ENCODE peak calls at places on chromosome 17, in eight cellular contexts. U is stomach, M is tibial nerve, B is ovary, G is gastrocnemius medialis, K is heart left ventricle, F is transverse colon, L is testis. H is an unnamed sample. For H3K27me3, the result is how much of the 10 kb centered on the place peaks cover.

GRCh38 chr17:67514998-67515397 is 137.9 kb downstream of the PITPNC1 start:
- DNase-seq in B (no peak), K (no peak), L (no peak), M (no peak), U (no peak), F (no peak), G (no peak), H (peak)

GRCh38 chr17:50626037-50626574 is 8.6 kb upstream of the ABCC3 start:
- DNase-seq in G (peak), B (peak), F (peak), L (peak), M (peak), K (peak), U (peak), H (no peak)

GRCh38 chr17:37743875-37744632 is 805 bp downstream of the HNF1B start:
- DNase-seq in F (peak), G (no peak), B (no peak), M (no peak), L (no peak), K (no peak), U (peak), H (no peak)

GRCh38 chr17:59791603-59792457 is 84.4 kb downstream of the VMP1 start:
- DNase-seq in B (no peak), G (no peak), L (no peak), F (no peak), K (no peak), M (no peak), U (no peak), H (no peak)

GRCh38 chr17:37476431-37477130 is 13.1 kb upstream of the DUSP14 start:
- DNase-seq in B (no peak), M (no peak), L (no peak), F (peak), K (peak), G (peak), U (no peak), H (no peak)

GRCh38 chr17:73309727-73310555 is 1.9 kb downstream of the CDC42EP4 start:
- DNase-seq in F (peak), G (no peak), M (no peak), B (peak), L (peak), U (peak), K (no peak), H (no peak)

GRCh38 chr17:49217651-49218413 is 7.3 kb downstream of the ABI3 start:
- DNase-seq in F (peak), K (peak), M (no peak), B (no peak), G (peak), U (peak), L (peak), H (no peak)

GRCh38 chr17:33017366-33017765 is 25.7 kb downstream of the SPACA3 start:
- DNase-seq in M (no peak), F (no peak), B (no peak), G (no peak), L (no peak), K (no peak), U (no peak), H (no peak)

GRCh38 chr17:33023790-33024189 is 32.1 kb downstream of the SPACA3 start:
- DNase-seq in F (no peak), G (no peak), B (no peak), M (no peak), U (no peak), L (no peak), K (no peak), H (no peak)

GRCh38 chr17:13031718-13032350 is 14.0 kb upstream of the ELAC2 start:
- DNase-seq in U (peak), M (no peak), F (peak), K (peak), B (no peak), L (peak), G (peak), H (no peak)

GRCh38 chr17:77695386-77695785 is 263.1 kb upstream of the TNRC6C start:
- DNase-seq in B (no peak), G (no peak), L (no peak), U (no peak), K (no peak), F (no peak), M (no peak), H (peak)

GRCh38 chr17:63988741-63989621 is 9.2 kb upstream of the PRR29 start:
- DNase-seq in M (no peak), L (no peak), G (peak), K (peak), B (no peak), F (no peak), U (no peak), H (no peak)

GRCh38 chr17:14205992-14206461 is 30.6 kb downstream of the CDRT15 start:
- DNase-seq in M (no peak), F (peak), L (no peak), G (peak), K (peak), B (no peak), U (peak), H (no peak)

GRCh38 chr17:36534881-36535668 is at the start of gene PIGW:
- DNase-seq in U (peak), K (peak), G (peak), F (peak), M (peak), B (peak), L (peak), H (no peak)

GRCh38 chr17:3418222-3418621 is 7.1 kb downstream of the OR3A3 start:
- DNase-seq in F (no peak), B (no peak), U (no peak), G (no peak), L (no peak), M (no peak), K (no peak), H (no peak)

GRCh38 chr17:55443904-55444303 is 22.3 kb upstream of the MMD start:
- DNase-seq in B (no peak), F (no peak), M (no peak), L (no peak), K (no peak), U (no peak), G (no peak), H (no peak)

GRCh38 chr17:72724375-72724774 is 368.1 kb downstream of the SLC39A11 start:
- DNase-seq in G (no peak), L (no peak), F (no peak), M (no peak), U (no peak), B (no peak), K (no peak), H (no peak)

GRCh38 chr17:43994272-43995149 is 9.9 kb upstream of the NAGS start:
- DNase-seq in K (peak), F (peak), M (no peak), G (peak), U (peak), B (peak), L (peak), H (no peak)

GRCh38 chr17:64531955-64532371 is 25.2 kb downstream of the CEP95 start:
- DNase-seq in B (no peak), F (no peak), G (no peak), K (no peak), M (no peak), L (peak), U (no peak), H (no peak)

GRCh38 chr17:63838586-63839184 is 3.8 kb downstream of the SMARCD2 start:
- DNase-seq in U (peak), F (peak), G (peak), K (peak), M (peak), L (peak), B (peak), H (peak)

GRCh38 chr17:28946239-28946638 is 5.1 kb downstream of the PHF12 start:
- DNase-seq in K (no peak), F (no peak), G (no peak), U (no peak), B (no peak), L (no peak), M (no peak), H (no peak)

GRCh38 chr17:14337596-14338079 is 36.8 kb downstream of the HS3ST3B1 start:
- DNase-seq in G (no peak), B (no peak), L (no peak), M (no peak), F (no peak), U (no peak), K (no peak), H (no peak)

GRCh38 chr17:57986841-57987581 is 1.0 kb downstream of the VEZF1 start:
- DNase-seq in B (peak), F (peak), K (peak), L (peak), U (peak), M (no peak), G (peak), H (no peak)

GRCh38 chr17:58326609-58327341 is 1.8 kb downstream of the TSPOAP1 start:
- DNase-seq in U (no peak), K (peak), F (no peak), L (no peak), B (no peak), G (no peak), M (no peak), H (no peak)

GRCh38 chr17:81130385-81131288 is 34.7 kb upstream of the PVALEF start:
- DNase-seq in B (no peak), K (no peak), F (no peak), U (no peak), L (no peak), G (no peak), M (no peak), H (no peak)

GRCh38 chr17:62680541-62681052 is 53.1 kb downstream of the MRC2 start:
- DNase-seq in G (no peak), M (no peak), U (peak), F (peak), B (peak), K (no peak), L (peak), H (no peak)

GRCh38 chr17:50903604-50904521 is 37.7 kb upstream of the TOB1 start:
- DNase-seq in F (no peak), G (no peak), L (no peak), M (no peak), B (no peak), K (no peak), U (no peak), H (no peak)

GRCh38 chr17:2853722-2854580 is 57.7 kb downstream of the RAP1GAP2 start:
- DNase-seq in B (peak), L (peak), G (no peak), F (peak), K (peak), U (peak), M (no peak), H (no peak)

GRCh38 chr17:42121066-42121769 is at the start of gene KAT2A:
- DNase-seq in G (peak), M (peak), U (peak), K (peak), F (peak), L (peak), B (peak), H (no peak)

GRCh38 chr17:42126836-42127235 is 4.2 kb downstream of the HSPB9 start:
- DNase-seq in K (no peak), F (no peak), M (no peak), G (no peak), L (no peak), B (no peak), U (peak), H (no peak)

GRCh38 chr17:42122371-42123303 is at the start of gene HSPB9:
- DNase-seq in U (peak), L (no peak), K (peak), B (peak), M (no peak), F (peak), G (no peak), H (no peak)

GRCh38 chr17:42125565-42125964 is 3.0 kb downstream of the HSPB9 start:
- DNase-seq in M (no peak), L (no peak), K (no peak), U (no peak), G (no peak), F (no peak), B (no peak), H (no peak)

DNA sequence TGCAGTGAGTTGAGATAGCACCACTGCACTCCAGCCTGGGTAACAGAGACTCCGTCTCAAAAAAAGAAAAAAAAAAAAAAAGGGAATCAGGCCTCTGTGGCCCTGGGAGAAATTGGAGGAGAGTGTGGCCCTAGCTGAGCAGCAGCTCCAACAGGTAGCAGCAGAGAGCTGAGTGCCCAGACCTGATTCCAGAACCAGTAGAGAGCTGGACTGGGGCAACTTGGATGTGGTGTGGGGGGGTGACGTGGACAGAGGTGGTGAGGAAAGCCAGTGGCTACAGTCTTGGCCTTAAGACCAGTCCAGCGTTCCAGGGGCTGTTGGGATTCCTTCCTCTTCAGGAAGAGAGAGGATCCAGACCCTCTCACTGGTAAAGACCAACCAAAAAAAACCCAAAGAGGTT is 1.7 kb downstream of the HSPB9 start:
- DNase-seq in G (no peak), B (no peak), K (no peak), F (no peak), M (no peak), U (no peak), L (no peak), H (no peak)
- TF ChIP-seq POLR2A in G (no peak), B (no peak), K (no peak), F (no peak), M (no peak), U (no peak), L (no peak), H (no peak)

GRCh38 chr17:82281076-82281475 is 7.6 kb upstream of the CSNK1D start:
- DNase-seq in F (no peak), L (no peak), K (peak), B (no peak), M (no peak), G (no peak), U (no peak), H (no peak)
- H3K27ac ChIP-seq in F (no peak), L (no peak), K (no peak), B (no peak), M (no peak), G (no peak), U (no peak), H (no peak)

DNA sequence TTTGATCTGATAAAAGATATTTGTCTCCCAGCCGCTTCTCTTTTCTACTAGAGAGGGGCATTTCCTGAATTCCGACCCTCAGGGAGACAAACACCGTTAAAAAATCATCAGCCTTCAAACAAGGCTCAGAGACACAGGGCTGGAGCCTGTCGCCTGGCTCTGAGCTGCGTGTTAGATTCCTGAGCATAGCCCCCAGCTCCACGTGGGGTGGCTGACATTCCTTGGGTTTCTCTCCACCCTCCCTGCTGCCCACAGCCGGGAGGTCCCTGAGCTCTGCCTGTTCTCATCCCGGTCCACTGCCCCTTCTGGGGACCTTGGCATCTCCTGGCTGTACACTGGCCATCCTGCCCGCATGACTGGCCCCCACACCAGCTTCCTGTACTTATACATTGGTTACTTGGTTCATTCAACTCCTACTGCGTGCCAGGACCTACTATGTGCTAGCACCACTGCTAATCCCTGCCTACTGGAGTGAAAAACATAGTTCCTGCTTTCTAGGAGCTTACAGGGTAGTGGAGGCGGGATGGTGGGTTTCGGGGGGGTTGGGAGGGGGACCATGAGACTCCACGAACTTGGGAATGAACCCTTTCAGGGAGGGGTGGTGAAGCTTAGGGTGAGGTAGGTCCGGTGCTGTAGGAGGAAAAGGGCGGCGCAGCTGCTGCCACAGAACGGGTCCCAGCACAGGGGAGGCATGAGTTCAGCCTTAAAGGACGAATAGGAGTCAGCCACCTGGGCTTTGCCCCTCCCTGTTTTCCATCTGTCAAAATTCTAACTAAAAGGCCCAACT is 52.1 kb upstream of the TMEM132E start:
- DNase-seq in B (no peak), U (no peak), L (no peak), M (no peak), F (no peak), K (no peak), G (no peak), H (no peak)
- H3K27me3 ChIP-seq in B (under half), U (under half), L (under half), M (under half), F (under half), K (half or more), G (under half), H (under half)

DNA sequence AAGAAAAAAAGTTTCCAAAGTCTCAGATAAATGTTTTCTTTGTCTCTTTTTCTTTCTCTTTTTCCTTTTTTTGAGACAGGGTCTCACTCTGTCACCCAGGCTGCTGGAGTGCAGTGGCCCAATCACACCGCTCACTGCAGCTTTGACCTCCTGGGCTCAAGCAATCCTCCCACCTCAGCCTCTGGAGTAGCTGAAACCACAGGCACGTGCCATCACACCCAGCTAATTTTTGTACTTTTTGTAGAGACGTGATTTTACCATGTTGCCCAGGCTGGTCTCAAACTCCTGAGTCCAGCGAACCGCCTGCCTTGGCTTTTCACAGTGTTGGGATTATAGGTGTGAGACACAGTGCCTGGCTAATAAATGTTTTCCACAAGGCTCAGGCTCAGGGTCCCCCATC is 53.3 kb upstream of the KSR1 start:
- DNase-seq in G (no peak), L (no peak), K (no peak), U (no peak), B (no peak), M (no peak), F (no peak), H (no peak)
- TF ChIP-seq POLR2A in G (no peak), L (no peak), K (no peak), U (no peak), B (no peak), M (no peak), F (no peak), H (no peak)

DNA sequence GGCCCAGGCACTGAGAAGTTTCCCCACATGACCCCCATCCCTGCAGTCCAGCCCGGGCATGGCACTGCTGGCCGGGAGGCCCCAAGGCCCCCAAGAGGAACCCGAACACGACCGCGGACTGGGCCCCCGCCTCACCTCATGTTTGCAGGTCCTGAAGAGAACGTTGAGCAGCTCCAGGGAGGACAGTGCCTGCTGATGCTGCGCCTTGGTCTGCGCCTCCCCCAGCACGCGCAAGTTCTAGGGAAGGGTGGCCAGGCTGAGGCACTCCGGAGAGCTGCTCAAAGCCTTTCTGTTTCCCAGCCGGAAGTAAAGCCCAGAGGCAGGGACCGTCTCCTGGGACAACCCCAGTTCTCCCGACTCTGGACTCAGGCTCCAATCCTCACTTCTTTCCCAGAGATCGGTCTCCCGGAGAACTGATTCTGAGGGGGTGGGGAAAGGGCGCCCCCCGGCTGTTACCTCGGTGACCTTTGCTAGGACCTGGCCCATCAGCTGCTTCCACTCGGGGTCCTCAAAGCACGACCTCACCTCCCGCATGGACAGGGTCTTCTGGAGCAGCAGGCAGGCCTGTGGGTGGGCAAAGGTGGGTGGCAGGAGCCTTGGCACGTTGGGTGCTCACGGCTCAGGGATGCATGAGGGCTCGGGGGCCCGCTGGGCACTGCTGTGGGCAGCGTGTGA is 13.7 kb downstream of the MYBBP1A start:
- DNase-seq in U (no peak), M (no peak), B (no peak), F (no peak), L (no peak), G (no peak), K (peak), H (no peak)
- H3K27ac ChIP-seq in U (peak), M (no peak), B (no peak), F (no peak), L (no peak), G (peak), K (peak), H (no peak)

H was measured in vagina.